ENCODE peak calls at places on chromosomes 7 and 10, in ten cellular contexts. T is lung, N is psoas muscle, V is left ventricle myocardium inferior, J is GM12878, L is tibial artery, H is dorsolateral prefrontal cortex, Z is brain microvascular endothelial cell, P is Panc1, Y is A673. W is an unnamed sample.
A peak's percentile ranks its signal among the peaks of the same experiment; 100 is the strongest.

GRCh38 chr10:30697806-30698205 is 68.3 kb upstream of the LYZL2 start:
- DNase-seq in T (no peak), N (no peak), V (no peak), J (no peak), L (no peak), H (no peak), Z (no peak), P (no peak), Y (no peak), W (no peak)

GRCh38 chr10:96746503-96746902 is 26.2 kb upstream of the PIK3AP1 start:
- DNase-seq in T (no peak), N (no peak), V (no peak), J (no peak), L (no peak), H (no peak), Z (no peak), P (no peak), Y (no peak), W (no peak)

GRCh38 chr7:70681111-70681846 is 450.7 kb upstream of the GALNT17 start:
- DNase-seq in T (no peak), N (no peak), V (no peak), J (no peak), L (no peak), H (no peak), Z (no peak), P (no peak), Y (no peak), W (no peak)

GRCh38 chr10:29583674-29584073 is 51.1 kb downstream of the SVIL start:
- DNase-seq in T (no peak), N (no peak), V (no peak), J (no peak), L (no peak), H (no peak), Z (peak; percentile 25), P (no peak), Y (no peak), W (no peak)

GRCh38 chr10:128463991-128464755 is 337.9 kb upstream of the MKI67 start:
- DNase-seq in T (peak; percentile 46), N (no peak), V (peak; percentile 23), J (peak; percentile 4), L (peak; percentile 79), H (peak; percentile 14), Z (peak; percentile 8), P (peak; percentile 7), Y (peak; percentile 64), W (peak; percentile 13)

GRCh38 chr7:73631558-73631957 is 7.2 kb upstream of the MLXIPL start:
- DNase-seq in T (no peak), N (no peak), V (no peak), J (no peak), L (no peak), H (no peak), Z (no peak), P (no peak), Y (no peak), W (no peak)

GRCh38 chr7:2932761-2933251 is 88.7 kb upstream of the GNA12 start:
- DNase-seq in T (no peak), N (no peak), V (no peak), J (no peak), L (peak; percentile 51), H (no peak), Z (no peak), P (no peak), Y (no peak), W (no peak)

GRCh38 chr7:18815261-18815840 is 302.1 kb downstream of the TWIST1 start:
- DNase-seq in T (no peak), N (no peak), V (no peak), J (no peak), L (no peak), H (no peak), Z (no peak), P (no peak), Y (no peak), W (no peak)

GRCh38 chr10:22674215-22674930 is 40.0 kb downstream of the PIP4K2A start:
- DNase-seq in T (no peak), N (no peak), V (no peak), J (no peak), L (no peak), H (no peak), Z (no peak), P (no peak), Y (peak; percentile 32), W (no peak)

GRCh38 chr7:131164025-131164899 is 163.4 kb upstream of the MKLN1 start:
- DNase-seq in T (no peak), N (no peak), V (no peak), J (no peak), L (no peak), H (no peak), Z (peak; percentile 42), P (peak; percentile 98), Y (no peak), W (no peak)

GRCh38 chr7:55065511-55066229 is 46.9 kb downstream of the EGFR start:
- DNase-seq in T (no peak), N (no peak), V (no peak), J (peak; percentile 38), L (no peak), H (no peak), Z (peak; percentile 87), P (peak; percentile 95), Y (peak; percentile 82), W (no peak)

GRCh38 chr10:15346440-15347141 is 24.5 kb downstream of the FAM171A1 start:
- DNase-seq in T (no peak), N (no peak), V (peak; percentile 43), J (no peak), L (no peak), H (no peak), Z (peak; percentile 18), P (no peak), Y (no peak), W (no peak)

GRCh38 chr10:121797490-121797889 is 130.3 kb downstream of the ATE1 start:
- DNase-seq in T (no peak), N (no peak), V (no peak), J (no peak), L (no peak), H (no peak), Z (no peak), P (no peak), Y (no peak), W (no peak)

GRCh38 chr7:3721422-3721821 is 420.4 kb downstream of the SDK1 start:
- DNase-seq in T (no peak), N (no peak), V (no peak), J (no peak), L (no peak), H (no peak), Z (no peak), P (no peak), Y (no peak), W (no peak)

GRCh38 chr10:117472872-117473271 is 69.7 kb upstream of the EMX2 start:
- DNase-seq in T (no peak), N (no peak), V (no peak), J (no peak), L (no peak), H (no peak), Z (no peak), P (no peak), Y (no peak), W (no peak)

DNA sequence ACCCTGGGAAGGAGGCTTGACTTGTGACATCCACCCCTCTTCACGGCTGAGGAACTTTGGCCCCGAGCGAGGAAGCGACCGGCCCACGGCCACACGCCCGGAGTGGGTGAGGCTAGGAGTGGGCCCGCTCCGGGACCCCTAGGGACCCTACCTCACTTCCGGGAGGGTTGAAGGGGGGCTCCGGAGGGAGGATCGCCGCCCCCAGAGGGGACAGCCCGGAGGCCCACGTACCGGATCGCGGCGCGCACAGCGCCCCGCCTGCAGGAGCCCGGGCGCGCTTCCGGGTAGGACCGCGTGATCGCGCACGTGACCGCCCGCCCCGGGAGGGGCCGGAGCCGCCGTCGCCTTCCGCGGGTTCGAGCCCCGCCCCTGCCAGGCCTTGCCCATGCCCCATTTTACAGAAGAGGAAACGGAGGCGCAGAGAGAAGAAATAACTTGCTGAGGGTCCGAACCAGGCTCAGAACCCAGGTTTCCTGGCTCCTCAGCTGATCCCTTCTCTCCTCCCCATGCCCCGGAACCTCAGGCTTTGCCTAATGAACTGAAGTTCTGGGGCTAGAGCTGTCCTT is at the start of gene HPS1:
- DNase-seq in T (peak; percentile 82), N (peak; percentile 91), V (peak; percentile 85), J (peak; percentile 42), L (peak; percentile 90), H (peak; percentile 66), Z (peak; percentile 41), P (no peak), Y (peak; percentile 85), W (peak; percentile 90)
- TF ChIP-seq CTCF in T (no peak), N (no peak), V (no peak), J (no peak), L (no peak), H (peak; percentile 36), Z (no peak), P (no peak), Y (no peak), W (peak; percentile 17)

GRCh38 chr7:151008143-151008510 is 16.2 kb downstream of the ATG9B start:
- DNase-seq in T (no peak), N (no peak), V (no peak), J (no peak), L (no peak), H (no peak), Z (no peak), P (no peak), Y (peak; percentile 57), W (no peak)
- H3K4me3 ChIP-seq in T (no peak overlapping the region), N (no peak overlapping the region), V (peak overlapping the region; percentile 47), J (no peak overlapping the region), L (no peak overlapping the region), H (peak overlapping the region; percentile 32), Z (no peak overlapping the region), P (no peak overlapping the region), Y (peak overlapping the region; percentile 35), W (peak overlapping the region; percentile 42)

GRCh38 chr10:120607016-120607709 is 150.1 kb downstream of the PLPP4 start:
- DNase-seq in T (no peak), N (no peak), V (no peak), J (no peak), L (no peak), H (no peak), Z (peak; percentile 78), P (no peak), Y (no peak), W (no peak)
- H3K27ac ChIP-seq in T (no peak overlapping the region), N (no peak overlapping the region), V (no peak overlapping the region), J (peak overlapping the region; percentile 43), L (no peak overlapping the region), H (no peak overlapping the region), Z (peak overlapping the region; percentile 70), P (no peak overlapping the region), Y (no peak overlapping the region), W (no peak overlapping the region)

GRCh38 chr7:1593091-1593866 is 23.4 kb upstream of the PSMG3 start:
- DNase-seq in T (no peak), N (no peak), V (no peak), J (no peak), L (no peak), H (no peak), Z (no peak), P (no peak), Y (peak; percentile 29), W (peak; percentile 25)
- TF ChIP-seq CTCF in T (no peak), N (no peak), V (peak; percentile 31), J (peak; percentile 8), L (no peak), H (no peak), Z (peak; percentile 68), P (no peak), Y (no peak), W (peak; percentile 41)

W was measured in OCI-LY7.